ENCODE peak calls at places on chromosomes 4 and X, in seven cellular contexts. H is spleen, R is tibial artery, I is pancreas, F is fibroblast of lung, C is choroid plexus epithelial cell, W is bronchial epithelial cell. P is an unnamed sample.

GRCh38 chr4:56026596-56026995 is 77.9 kb downstream of the CEP135 start:
- DNase-seq in W (peak; percentile 81), H (no peak), F (peak; percentile 2), C (no peak), I (no peak), R (no peak), P (peak; percentile 75)

GRCh38 chrX:113959912-113960626 is 623.8 kb upstream of the HTR2C start:
- DNase-seq in H (no peak), R (no peak), W (no peak), F (no peak), C (no peak), I (no peak), P (no peak)

GRCh38 chr4:156767911-156768415 is 203.6 kb downstream of the PDGFC start:
- DNase-seq in H (no peak), R (no peak), W (no peak), I (no peak), C (no peak), F (no peak), P (no peak)

GRCh38 chr4:176789955-176790354 is 2.8 kb downstream of the VEGFC start:
- DNase-seq in C (peak; percentile 75), R (no peak), I (no peak), F (peak; percentile 89), W (peak; percentile 86), H (no peak), P (peak; percentile 86)

GRCh38 chrX:22974616-22975015 is 25.1 kb upstream of the DDX53 start:
- DNase-seq in H (no peak), C (no peak), F (no peak), I (no peak), W (no peak), R (no peak), P (no peak)

GRCh38 chr4:42280327-42281095 is 116.8 kb upstream of the SHISA3 start:
- DNase-seq in H (no peak), R (no peak), W (peak; percentile 24), F (peak; percentile 41), C (peak; percentile 40), I (no peak), P (peak; percentile 28)

GRCh38 chr4:6342530-6343293 is 73.1 kb downstream of the WFS1 start:
- DNase-seq in H (peak; percentile 30), W (peak; percentile 7), R (peak; percentile 74), F (peak; percentile 29), C (peak; percentile 17), I (no peak), P (no peak)

GRCh38 chrX:30653415-30654131 is at the start of gene GK:
- DNase-seq in I (peak; percentile 24), R (peak; percentile 58), C (no peak), F (peak; percentile 23), H (peak; percentile 91), W (no peak), P (no peak)

GRCh38 chr4:212438-213174 is 88.3 kb downstream of the ZNF718 start:
- DNase-seq in H (peak; percentile 77), F (peak; percentile 88), C (peak; percentile 95), I (peak; percentile 78), R (peak; percentile 91), W (peak; percentile 69), P (peak; percentile 92)

GRCh38 chrX:47623540-47624027 is 3.9 kb upstream of the SYN1 start:
- DNase-seq in I (peak; percentile 46), W (peak; percentile 52), C (peak; percentile 85), H (peak; percentile 79), F (peak; percentile 76), R (no peak), P (peak; percentile 67)

GRCh38 chr4:7904942-7905341 is 34.7 kb downstream of the AFAP1 start:
- DNase-seq in R (no peak), C (peak; percentile 96), H (no peak), F (peak; percentile 98), I (no peak), W (peak; percentile 37), P (peak; percentile 74)

GRCh38 chr4:157221895-157222763 is 1.6 kb downstream of the GRIA2 start:
- DNase-seq in I (no peak), F (no peak), C (no peak), W (no peak), H (peak; percentile 50), R (peak; percentile 68), P (peak; percentile 7)

GRCh38 chrX:31832263-31832662 is 760.4 kb upstream of the FTHL17 start:
- DNase-seq in H (no peak), F (no peak), I (no peak), C (no peak), R (no peak), W (peak; percentile 65), P (peak; percentile 52)

GRCh38 chr4:16794816-16795445 is 103.5 kb downstream of the LDB2 start:
- DNase-seq in R (no peak), I (peak; percentile 19), F (peak; percentile 70), H (no peak), C (peak; percentile 77), W (no peak), P (peak; percentile 4)

GRCh38 chrX:117532339-117532738 is 584.3 kb downstream of the KLHL13 start:
- DNase-seq in C (no peak), R (no peak), H (no peak), W (no peak), F (no peak), I (no peak), P (no peak)

GRCh38 chr4:183469936-183470335 is 25.5 kb downstream of the CDKN2AIP start:
- DNase-seq in W (peak; percentile 81), H (no peak), C (no peak), F (no peak), R (no peak), I (no peak), P (peak; percentile 83)

GRCh38 chr4:154164931-154165839 is 326.4 kb downstream of the DCHS2 start:
- DNase-seq in W (peak; percentile 76), H (no peak), I (peak; percentile 18), F (peak; percentile 93), C (peak; percentile 88), R (peak; percentile 62), P (peak; percentile 53)

GRCh38 chrX:134933911-134934310 is 56.9 kb upstream of the SMIM10 start:
- DNase-seq in H (no peak), I (no peak), F (no peak), W (no peak), C (no peak), R (no peak), P (no peak)

GRCh38 chr4:26763649-26764048 is 97.0 kb upstream of the STIM2 start:
- DNase-seq in R (no peak), H (no peak), W (no peak), I (no peak), C (no peak), F (no peak), P (no peak)

GRCh38 chrX:64186974-64187761 is 18.3 kb downstream of the AMER1 start:
- DNase-seq in F (no peak), C (no peak), I (no peak), H (peak; percentile 42), R (no peak), W (no peak), P (no peak)

GRCh38 chr4:89111833-89112563 is 665 bp downstream of the TIGD2 start:
- DNase-seq in I (no peak), F (peak; percentile 97), H (no peak), C (peak; percentile 98), W (peak; percentile 99), R (no peak), P (peak; percentile 99)

GRCh38 chr4:126451237-126451885 is 1136.6 kb downstream of the FAT4 start:
- DNase-seq in F (no peak), C (no peak), I (no peak), W (peak; percentile 10), H (no peak), R (no peak), P (peak; percentile 3)

GRCh38 chrX:83004012-83004411 is 504.1 kb upstream of the POU3F4 start:
- DNase-seq in W (no peak), C (no peak), R (no peak), F (no peak), I (no peak), H (no peak), P (no peak)

DNA sequence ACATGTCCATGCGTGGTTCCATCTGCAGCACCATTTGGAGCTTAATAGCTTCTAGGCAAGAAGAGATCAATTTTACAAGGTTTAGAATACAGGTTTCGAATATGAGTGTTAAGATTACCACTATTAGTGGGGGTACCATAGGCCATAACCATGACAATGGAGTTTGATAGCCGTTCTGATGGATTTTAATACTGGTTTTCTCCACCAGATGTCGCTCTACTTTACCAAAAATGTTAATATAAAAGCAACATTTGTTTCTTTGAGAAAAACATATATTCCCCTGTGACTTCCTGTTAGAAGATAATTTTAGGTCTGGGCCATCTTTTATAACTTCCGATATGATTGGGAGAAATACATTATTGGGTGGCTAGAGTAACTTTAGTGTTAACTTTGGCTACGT is 499.7 kb upstream of the POU3F4 start:
- DNase-seq in R (no peak), H (no peak), F (peak; percentile 0), W (no peak), C (peak; percentile 1), I (no peak), P (peak; percentile 0)
- TF ChIP-seq CTCF in R (no peak), H (no peak), F (no peak), W (peak; percentile 13), C (no peak), I (peak; percentile 48), P (peak; percentile 20)

GRCh38 chr4:104425948-104426347 is 68.7 kb downstream of the CXXC4 start:
- DNase-seq in H (no peak), R (no peak), C (no peak), F (no peak), I (no peak), W (no peak), P (no peak)

GRCh38 chr4:104425003-104425402 is 69.7 kb downstream of the CXXC4 start:
- DNase-seq in C (no peak), I (no peak), H (no peak), R (no peak), F (no peak), W (no peak), P (no peak)

GRCh38 chr4:104420766-104421165 is 73.9 kb downstream of the CXXC4 start:
- DNase-seq in F (peak; percentile 24), H (no peak), C (no peak), R (no peak), W (no peak), I (no peak), P (no peak)

GRCh38 chr4:104421576-104421975 is 73.1 kb downstream of the CXXC4 start:
- DNase-seq in F (no peak), H (no peak), I (no peak), C (no peak), R (no peak), W (no peak), P (no peak)

GRCh38 chr4:104424368-104424921 is 70.2 kb downstream of the CXXC4 start:
- DNase-seq in C (no peak), W (no peak), R (no peak), H (no peak), I (no peak), F (peak; percentile 6), P (no peak)
- H3K4me3 ChIP-seq in C (no peak overlapping the region), W (no peak overlapping the region), R (peak overlapping the region; percentile 28), H (no peak overlapping the region), I (peak overlapping the region; percentile 4), F (no peak overlapping the region), P (peak overlapping the region; percentile 30)

GRCh38 chr4:34720563-34720962 is 1523.8 kb downstream of the ARAP2 start:
- DNase-seq in I (no peak), F (peak; percentile 77), C (peak; percentile 71), R (no peak), H (no peak), W (peak; percentile 53), P (peak; percentile 56)
- TF ChIP-seq CTCF in I (no peak), F (no peak), C (peak; percentile 62), R (no peak), H (no peak), W (peak; percentile 32), P (peak; percentile 68)

DNA sequence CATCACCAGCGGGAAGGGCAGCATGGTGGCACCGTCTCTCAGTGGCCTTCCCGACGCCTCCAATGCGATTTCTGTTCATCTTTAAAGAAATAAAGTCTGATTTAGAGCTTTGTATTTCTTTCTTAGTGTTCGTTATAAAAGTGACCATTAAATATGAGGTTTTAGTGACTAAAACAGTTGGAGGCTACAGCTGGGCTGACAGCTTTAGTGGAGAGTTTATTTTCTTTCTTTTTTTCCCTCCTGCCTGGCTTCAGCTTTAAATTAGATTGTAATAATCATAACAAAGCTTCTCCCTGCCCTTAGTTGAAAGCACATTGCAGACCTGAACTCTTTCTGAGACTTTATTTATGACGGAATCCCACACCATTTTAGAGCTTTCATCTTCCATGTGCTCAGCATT is 97.2 kb upstream of the PGRMC2 start:
- DNase-seq in W (no peak), I (no peak), H (no peak), R (no peak), C (no peak), F (no peak), P (no peak)
- H3K4me3 ChIP-seq in W (no peak overlapping the region), I (no peak overlapping the region), H (no peak overlapping the region), R (no peak overlapping the region), C (no peak overlapping the region), F (no peak overlapping the region), P (no peak overlapping the region)